ENCODE peak calls at places on chromosomes 11 and 22, in five cellular contexts. H is erythroblast, X is astrocyte of the spinal cord, Y is NCI-H460, Z is A549. J is an unnamed sample.

GRCh38 chr11:10441652-10442503 is 13.2 kb upstream of the AMPD3 start:
- DNase-seq in H (no peak), X (peak; percentile 19), Y (no peak), Z (no peak), J (no peak)

GRCh38 chr11:40388097-40388818 is 1071.2 kb downstream of the LRRC4C start:
- DNase-seq in H (no peak), X (peak; percentile 41), Y (peak; percentile 75), Z (no peak), J (no peak)

GRCh38 chr11:14300661-14301304 is 58.2 kb downstream of the RRAS2 start:
- DNase-seq in H (peak; percentile 66), X (peak; percentile 80), Y (peak; percentile 52), Z (peak; percentile 69), J (no peak)

GRCh38 chr11:65496304-65497140 is 2.3 kb upstream of the MALAT1 start:
- DNase-seq in H (peak; percentile 87), X (peak; percentile 51), Y (no peak), Z (no peak), J (no peak)

GRCh38 chr11:45794169-45794568 is 10.8 kb upstream of the SLC35C1 start:
- DNase-seq in H (no peak), X (no peak), Y (no peak), Z (no peak), J (peak; percentile 23)

GRCh38 chr11:36065436-36065835 is 121.6 kb downstream of the LDLRAD3 start:
- DNase-seq in H (no peak), X (no peak), Y (no peak), Z (no peak), J (no peak)

GRCh38 chr11:118304809-118305248 is 299 bp downstream of the CD3E start:
- DNase-seq in H (no peak), X (no peak), Y (no peak), Z (no peak), J (no peak)

GRCh38 chr22:33221566-33221965 is 163.4 kb upstream of the SYN3 start:
- DNase-seq in H (no peak), X (no peak), Y (no peak), Z (no peak), J (no peak)

GRCh38 chr11:115132829-115133228 is 371.4 kb downstream of the CADM1 start:
- DNase-seq in H (peak; percentile 2), X (no peak), Y (no peak), Z (peak; percentile 17), J (no peak)

J was measured in spleen.